ENCODE peak calls at places on chromosomes 6 and 20, in five cellular contexts. I is A549, L is endothelial cell of umbilical vein, C is K562, H is H1. E is an unnamed sample.

GRCh38 chr6:25384234-25384633 is 105.1 kb downstream of the CARMIL1 start:
- DNase-seq in I (no peak), L (no peak), C (no peak), H (no peak), E (no peak)

GRCh38 chr6:169240591-169241390 is 12.9 kb downstream of the THBS2 start:
- DNase-seq in I (no peak), L (no peak), C (no peak), H (no peak), E (no peak)

GRCh38 chr6:11848852-11849731 is 70.5 kb upstream of the ADTRP start:
- DNase-seq in I (no peak), L (peak; percentile 83), C (no peak), H (no peak), E (no peak)

GRCh38 chr20:11159728-11160127 is 485.9 kb upstream of the JAG1 start:
- DNase-seq in I (no peak), L (peak; percentile 72), C (no peak), H (no peak), E (no peak)

GRCh38 chr6:16769131-16769985 is 8.1 kb upstream of the ATXN1 start:
- DNase-seq in I (peak; percentile 91), L (peak; percentile 91), C (peak; percentile 56), H (no peak), E (peak; percentile 39)

GRCh38 chr6:89542856-89543254 is 95.7 kb downstream of the LYRM2 start:
- DNase-seq in I (no peak), L (no peak), C (no peak), H (no peak), E (no peak)

GRCh38 chr20:52290602-52291001 is 99.0 kb upstream of the ZFP64 start:
- DNase-seq in I (no peak), L (no peak), C (no peak), H (no peak), E (no peak)

GRCh38 chr20:36506253-36506652 is 35.1 kb upstream of the MYL9 start:
- DNase-seq in I (peak; percentile 40), L (peak; percentile 24), C (peak; percentile 43), H (no peak), E (peak; percentile 63)

GRCh38 chr6:41758641-41759035 is 11.4 kb upstream of the PGC start:
- DNase-seq in I (no peak), L (no peak), C (no peak), H (no peak), E (no peak)

GRCh38 chr6:134740473-134741192 is 209.3 kb downstream of the ALDH8A1 start:
- DNase-seq in I (peak; percentile 61), L (peak; percentile 84), C (no peak), H (no peak), E (no peak)

GRCh38 chr6:6712258-6712978 is 123.9 kb downstream of the LY86 start:
- DNase-seq in I (peak; percentile 83), L (no peak), C (peak; percentile 91), H (no peak), E (peak; percentile 83)

GRCh38 chr20:38195041-38195504 is 30.0 kb upstream of the TGM2 start:
- DNase-seq in I (no peak), L (no peak), C (no peak), H (no peak), E (no peak)

GRCh38 chr6:45965787-45966186 is 49.9 kb downstream of the CLIC5 start:
- DNase-seq in I (no peak), L (no peak), C (no peak), H (no peak), E (no peak)

GRCh38 chr20:3160418-3160817 is 753 bp upstream of the FASTKD5 start:
- DNase-seq in I (no peak), L (no peak), C (no peak), H (no peak), E (no peak)
- H3K4me1 ChIP-seq in I (peaks cover 19% of the 10 kb centered on the region), L (peaks cover 14% of the 10 kb centered on the region), C (peaks cover 17% of the 10 kb centered on the region), H (peaks cover 2% of the 10 kb centered on the region), E (peaks cover 63% of the 10 kb centered on the region)

GRCh38 chr6:33885121-33886057 is 81.6 kb upstream of the MLN start:
- DNase-seq in I (peak; percentile 16), L (peak; percentile 5), C (no peak), H (no peak), E (no peak)
- TF ChIP-seq JUN in I (no peak), L (peak; percentile 20), C (no peak), H (no peak), E (no peak)

DNA sequence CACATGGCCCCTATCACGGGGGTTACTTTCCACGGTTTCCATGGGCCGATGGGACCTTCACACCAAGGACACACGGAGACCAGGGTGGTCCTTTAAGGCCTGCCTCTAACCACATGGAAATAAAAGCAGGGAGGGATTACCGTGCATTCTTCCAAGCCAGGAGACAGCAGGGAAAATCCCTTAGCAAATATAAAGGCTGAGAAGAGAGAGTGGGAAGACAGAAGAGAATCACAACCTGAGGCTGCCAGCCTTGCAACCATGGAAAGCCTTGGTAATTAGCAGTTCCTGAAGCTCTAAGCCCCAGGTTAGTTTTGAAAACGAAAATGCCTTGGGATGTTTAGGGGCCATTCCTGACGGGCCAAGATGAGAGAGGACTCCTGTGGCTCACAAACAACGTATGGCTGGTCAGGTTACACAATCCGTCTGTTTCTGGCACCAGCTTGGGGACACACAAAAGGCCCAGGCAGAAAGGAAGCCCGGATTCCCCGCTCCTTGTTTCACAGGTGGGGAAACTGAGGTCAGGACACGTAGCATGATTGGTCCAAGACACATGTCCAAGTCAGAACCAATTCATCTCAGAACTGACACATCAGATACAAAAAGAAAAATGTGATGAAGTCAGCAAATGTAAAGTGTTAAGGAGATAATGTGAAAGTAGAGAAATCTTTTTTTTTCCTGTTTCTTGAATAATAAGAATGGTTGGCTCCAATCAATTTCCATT is 2.8 kb downstream of the PREX1 start:
- DNase-seq in I (no peak), L (peak; percentile 48), C (no peak), H (no peak), E (no peak)
- H3K4me1 ChIP-seq in I (peaks cover 15% of the 10 kb centered on the region), L (peaks cover 38% of the 10 kb centered on the region), C (peaks cover 10% of the 10 kb centered on the region), H (no peaks in the 10 kb centered on the region), E (no peaks in the 10 kb centered on the region)

GRCh38 chr6:67933278-67933677 is 701.8 kb upstream of the ADGRB3 start:
- DNase-seq in I (peak; percentile 0), L (no peak), C (no peak), H (no peak), E (no peak)
- TF ChIP-seq JUN in I (no peak), L (no peak), C (no peak), H (no peak), E (no peak)

GRCh38 chr6:5202941-5203340 is 57.8 kb downstream of the LYRM4 start:
- DNase-seq in I (no peak), L (no peak), C (no peak), H (no peak), E (peak; percentile 52)
- H3K4me1 ChIP-seq in I (peaks cover 21% of the 10 kb centered on the region), L (peaks cover 27% of the 10 kb centered on the region), C (peaks cover 9% of the 10 kb centered on the region), H (peaks cover 11% of the 10 kb centered on the region), E (peaks cover 56% of the 10 kb centered on the region)

GRCh38 chr6:97656706-97657350 is 373.8 kb upstream of the MMS22L start:
- DNase-seq in I (no peak), L (no peak), C (no peak), H (no peak), E (no peak)
- TF ChIP-seq JUN in I (no peak), L (no peak), C (no peak), H (no peak), E (no peak)

DNA sequence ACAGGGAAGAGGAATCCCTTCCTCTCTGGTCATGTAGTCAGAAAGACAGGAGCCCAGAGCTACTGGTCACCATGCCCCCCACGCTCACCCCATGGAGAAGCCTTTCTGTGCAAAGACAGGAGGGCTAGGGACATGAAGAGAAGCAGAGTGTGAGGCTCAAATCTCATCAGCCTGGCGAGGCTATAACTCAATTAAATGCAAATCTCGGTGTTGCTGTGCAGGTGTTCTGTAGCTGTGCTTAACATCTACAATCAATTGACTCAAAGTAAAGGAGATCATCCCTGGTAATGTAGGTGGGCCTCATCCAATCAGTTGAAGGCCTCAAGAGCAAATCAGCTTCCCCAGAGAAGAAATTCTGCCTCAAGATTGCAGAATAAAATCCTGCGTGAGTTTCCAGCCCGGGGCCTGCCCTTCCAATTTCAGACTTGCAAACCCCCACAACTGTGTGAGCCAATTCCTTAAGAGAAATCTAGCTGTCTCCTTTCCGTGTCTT is 64.4 kb downstream of the CHMP4B start:
- DNase-seq in I (no peak), L (no peak), C (no peak), H (no peak), E (no peak)
- H3K4me1 ChIP-seq in I (no peaks in the 10 kb centered on the region), L (no peaks in the 10 kb centered on the region), C (no peaks in the 10 kb centered on the region), H (no peaks in the 10 kb centered on the region), E (no peaks in the 10 kb centered on the region)

DNA sequence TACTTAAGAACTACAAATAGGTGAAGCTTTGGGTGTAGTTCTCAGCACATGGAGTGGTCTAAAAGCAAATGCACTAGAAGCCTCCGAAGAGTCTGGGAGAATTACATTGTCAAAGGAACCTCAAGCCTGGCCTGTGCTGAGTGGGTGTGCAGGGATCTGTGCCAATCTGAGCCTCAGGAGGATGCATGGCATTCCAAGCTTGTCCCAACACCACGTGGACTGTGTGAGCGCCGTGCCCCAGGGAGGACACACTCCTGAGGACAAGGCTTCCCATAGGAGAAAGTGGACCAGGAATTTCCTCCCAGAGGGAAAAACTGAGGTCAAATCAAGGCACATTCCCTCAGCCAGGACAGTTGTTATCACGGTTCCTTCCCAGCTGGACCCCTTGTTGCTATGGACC is 185.8 kb downstream of the QKI start:
- DNase-seq in I (no peak), L (no peak), C (no peak), H (no peak), E (no peak)
- TF ChIP-seq JUN in I (no peak), L (no peak), C (no peak), H (no peak), E (no peak)